ENCODE peak calls at places on chromosomes 1 and 21, in five cellular contexts. J, C, S, T and U are unnamed samples.

GRCh38 chr1:225498539-225499135 is 70.8 kb upstream of the LBR start:
- DNase-seq in J (no peak), C (no peak), T (peak; percentile 76), S (no peak), U (no peak)

GRCh38 chr1:2547210-2548067 is 8.7 kb upstream of the TNFRSF14 start:
- DNase-seq in S (peak; percentile 35), T (no peak), C (no peak), J (no peak), U (peak; percentile 43)

GRCh38 chr1:248756636-248757035 is 1.1 kb upstream of the LYPD8 start:
- DNase-seq in T (no peak), C (no peak), S (no peak), J (no peak), U (no peak)

GRCh38 chr1:178055779-178056471 is 38.0 kb upstream of the RASAL2 start:
- DNase-seq in S (no peak), C (no peak), J (no peak), T (peak; percentile 37), U (no peak)

GRCh38 chr1:206797534-206798383 is 25.5 kb upstream of the IL10 start:
- DNase-seq in T (no peak), C (no peak), S (no peak), J (no peak), U (peak; percentile 37)

GRCh38 chr1:21357161-21357560 is 66.9 kb upstream of the ECE1 start:
- DNase-seq in T (no peak), J (no peak), C (no peak), S (no peak), U (no peak)

GRCh38 chr1:214609692-214610091 is 6.7 kb downstream of the CENPF start:
- DNase-seq in S (no peak), C (no peak), J (no peak), T (no peak), U (no peak)

GRCh38 chr1:55127827-55128343 is 87.3 kb downstream of the USP24 start:
- DNase-seq in C (no peak), T (peak; percentile 39), S (no peak), J (no peak), U (no peak)

GRCh38 chr1:36752431-36752830 is 269.7 kb upstream of the CSF3R start:
- DNase-seq in J (no peak), T (no peak), C (no peak), S (no peak), U (no peak)

GRCh38 chr1:53804791-53805505 is 33.1 kb downstream of the NDC1 start:
- DNase-seq in T (peak; percentile 10), S (no peak), C (no peak), J (no peak), U (no peak)

GRCh38 chr1:204104331-204105222 is 31.7 kb downstream of the SOX13 start:
- DNase-seq in T (no peak), S (no peak), C (no peak), J (no peak), U (peak; percentile 4)

GRCh38 chr1:23177031-23177430 is 8.4 kb upstream of the LUZP1 start:
- DNase-seq in J (no peak), C (no peak), S (no peak), T (no peak), U (no peak)

GRCh38 chr1:150764617-150765090 is 924 bp downstream of the CTSS start:
- DNase-seq in S (no peak), C (no peak), T (peak; percentile 80), J (peak; percentile 15), U (no peak)

GRCh38 chr1:164767257-164768044 is 208.5 kb downstream of the PBX1 start:
- DNase-seq in T (peak; percentile 96), S (no peak), J (no peak), C (no peak), U (no peak)

GRCh38 chr1:12039141-12039525 is 19.8 kb downstream of the MIIP start:
- DNase-seq in C (no peak), J (no peak), S (no peak), T (no peak), U (no peak)

GRCh38 chr1:21909787-21910503 is 27.2 kb downstream of the HSPG2 start:
- DNase-seq in C (peak; percentile 58), T (peak; percentile 65), S (no peak), J (no peak), U (peak; percentile 24)

GRCh38 chr1:119731060-119731459 is 19.3 kb downstream of the PHGDH start:
- DNase-seq in J (no peak), S (no peak), T (no peak), C (no peak), U (no peak)

GRCh38 chr21:31205412-31205811 is 138.6 kb downstream of the TIAM1 start:
- DNase-seq in S (no peak), T (no peak), C (no peak), J (no peak), U (no peak)

GRCh38 chr1:203871114-203871875 is 9.9 kb downstream of the SNRPE start:
- DNase-seq in J (peak; percentile 64), T (peak; percentile 80), S (no peak), C (no peak), U (peak; percentile 10)